ENCODE peak calls at places on chromosome 11, in seven cellular contexts. V is ovary; M is NCI-H460; Q is COR-L47; F is stimulated activated CD4-positive, alpha-beta T cell treated with anti-CD3 and anti-CD28 coated beads, Interleukin-2, amount 100 ng/mL, for 4 hours; R is T-helper 2 cell treated with Interferon-gamma antibody and Interleukin-4, amounts not matched to agents 5 μg/mL and 100 μg/mL, for 36 hours; C is activated CD8-positive, alpha-beta memory T cell treated with anti-CD3 and anti-CD28 coated beads, Interleukin-2, amount 50 U/mL, for 48 hours. L is an unnamed sample.

GRCh38 chr11:118605116-118605867 is 2.1 kb upstream of the PHLDB1 start:
- DNase-seq in V (peak), M (no peak), Q (no peak), F (no peak), R (no peak), C (peak), L (no peak)

GRCh38 chr11:128757886-128758612 is 64.2 kb downstream of the FLI1 start:
- DNase-seq in V (no peak), M (no peak), Q (no peak), F (no peak), R (peak), C (peak), L (no peak)

GRCh38 chr11:120172054-120172881 is 34.4 kb upstream of the TRIM29 start:
- DNase-seq in V (peak), M (peak), Q (peak), F (peak), R (peak), C (peak), L (peak)

GRCh38 chr11:84384637-84385227 is 1098.6 kb upstream of the CCDC90B start:
- DNase-seq in V (peak), M (peak), Q (peak), F (no peak), R (peak), C (no peak), L (peak)

GRCh38 chr11:59801981-59802638 is 8.5 kb downstream of the MRPL16 start:
- DNase-seq in V (peak), M (no peak), Q (no peak), F (no peak), R (no peak), C (no peak), L (no peak)

GRCh38 chr11:1483445-1483961 is 3.1 kb downstream of the MOB2 start:
- DNase-seq in V (no peak), M (no peak), Q (no peak), F (no peak), R (no peak), C (no peak), L (no peak)

GRCh38 chr11:130215531-130216220 is 56.1 kb downstream of the ST14 start:
- DNase-seq in V (no peak), M (no peak), Q (no peak), F (no peak), R (no peak), C (peak), L (no peak)

GRCh38 chr11:127106142-127106541 is 105.6 kb upstream of the KIRREL3 start:
- DNase-seq in V (no peak), M (no peak), Q (peak), F (no peak), R (no peak), C (no peak), L (peak)

GRCh38 chr11:45133871-45134270 is 12.6 kb upstream of the PRDM11 start:
- DNase-seq in V (no peak), M (no peak), Q (no peak), F (no peak), R (no peak), C (no peak), L (no peak)